ENCODE peak calls at places on chromosome 11, in ten cellular contexts. J is neuronal stem cell, Q is right lobe of liver, Y is SK-N-SH, D is adrenal gland, L is endodermal cell, B is hepatocyte, H is PC-9, V is right cardiac atrium, O is heart right ventricle. F is an unnamed sample.

GRCh38 chr11:133269272-133269671 is 263.0 kb downstream of the OPCML start:
- DNase-seq in J (no peak), Q (no peak), Y (no peak), D (no peak), L (no peak), B (no peak), H (no peak), V (no peak), O (no peak), F (no peak)

GRCh38 chr11:13663631-13664071 is 4.8 kb upstream of the FAR1 start:
- DNase-seq in J (no peak), Q (no peak), Y (no peak), D (no peak), L (no peak), B (peak; percentile 33), H (no peak), V (no peak), O (no peak), F (no peak)

GRCh38 chr11:69342588-69343330 is 48.8 kb downstream of the MYEOV start:
- DNase-seq in J (no peak), Q (peak; percentile 24), Y (no peak), D (peak; percentile 8), L (peak; percentile 38), B (no peak), H (no peak), V (no peak), O (no peak), F (no peak)

GRCh38 chr11:86207413-86207812 is 37.1 kb upstream of the EED start:
- DNase-seq in J (no peak), Q (no peak), Y (no peak), D (no peak), L (no peak), B (no peak), H (no peak), V (no peak), O (no peak), F (no peak)

GRCh38 chr11:83156996-83157754 is at the start of gene PCF11:
- DNase-seq in J (no peak), Q (no peak), Y (no peak), D (no peak), L (no peak), B (no peak), H (peak; percentile 16), V (no peak), O (no peak), F (peak; percentile 99)

GRCh38 chr11:118396097-118396501 is 5.3 kb upstream of the ATP5MG start:
- DNase-seq in J (no peak), Q (no peak), Y (no peak), D (no peak), L (no peak), B (no peak), H (no peak), V (no peak), O (no peak), F (no peak)

GRCh38 chr11:6251120-6251733 is 8.4 kb upstream of the CCKBR start:
- DNase-seq in J (peak; percentile 68), Q (no peak), Y (peak; percentile 79), D (peak; percentile 67), L (peak; percentile 97), B (peak; percentile 84), H (peak; percentile 33), V (peak; percentile 81), O (peak; percentile 66), F (peak; percentile 53)

GRCh38 chr11:59417023-59417422 is 9.2 kb downstream of the OR5A2 start:
- DNase-seq in J (no peak), Q (no peak), Y (no peak), D (no peak), L (no peak), B (no peak), H (no peak), V (no peak), O (no peak), F (no peak)

GRCh38 chr11:65636810-65637557 is 917 bp upstream of the SIPA1 start:
- DNase-seq in J (no peak), Q (no peak), Y (no peak), D (no peak), L (no peak), B (no peak), H (no peak), V (no peak), O (no peak), F (no peak)
- H3K4me1 ChIP-seq in J (peaks cover 16% of the 10 kb centered on the region), Q (peaks cover 14% of the 10 kb centered on the region), Y (peaks cover 5% of the 10 kb centered on the region), D (peaks cover 48% of the 10 kb centered on the region), L (no peaks in the 10 kb centered on the region), B (no peaks in the 10 kb centered on the region), H (peaks cover 17% of the 10 kb centered on the region), V (peaks cover 2% of the 10 kb centered on the region), O (peaks cover 50% of the 10 kb centered on the region), F (peaks cover 57% of the 10 kb centered on the region)

GRCh38 chr11:11366793-11367192 is 13.7 kb upstream of the CSNK2A3 start:
- DNase-seq in J (no peak), Q (no peak), Y (no peak), D (no peak), L (no peak), B (no peak), H (no peak), V (no peak), O (no peak), F (no peak)
- H3K4me3 ChIP-seq in J (no peak overlapping the region), Q (no peak overlapping the region), Y (no peak overlapping the region), D (no peak overlapping the region), L (no peak overlapping the region), B (no peak overlapping the region), H (no peak overlapping the region), V (no peak overlapping the region), O (no peak overlapping the region), F (no peak overlapping the region)

GRCh38 chr11:34266090-34266912 is 91.5 kb downstream of the ABTB2 start:
- DNase-seq in J (no peak), Q (no peak), Y (no peak), D (no peak), L (no peak), B (peak; percentile 72), H (peak; percentile 35), V (peak; percentile 78), O (peak; percentile 49), F (peak; percentile 42)

GRCh38 chr11:34269031-34269430 is 88.8 kb downstream of the ABTB2 start:
- DNase-seq in J (no peak), Q (no peak), Y (no peak), D (no peak), L (no peak), B (no peak), H (no peak), V (no peak), O (no peak), F (no peak)

GRCh38 chr11:34264266-34265110 is 93.3 kb downstream of the ABTB2 start:
- DNase-seq in J (no peak), Q (no peak), Y (no peak), D (no peak), L (no peak), B (no peak), H (no peak), V (no peak), O (no peak), F (no peak)

GRCh38 chr11:34267440-34267839 is 90.4 kb downstream of the ABTB2 start:
- DNase-seq in J (no peak), Q (no peak), Y (no peak), D (no peak), L (no peak), B (no peak), H (no peak), V (no peak), O (no peak), F (no peak)

DNA sequence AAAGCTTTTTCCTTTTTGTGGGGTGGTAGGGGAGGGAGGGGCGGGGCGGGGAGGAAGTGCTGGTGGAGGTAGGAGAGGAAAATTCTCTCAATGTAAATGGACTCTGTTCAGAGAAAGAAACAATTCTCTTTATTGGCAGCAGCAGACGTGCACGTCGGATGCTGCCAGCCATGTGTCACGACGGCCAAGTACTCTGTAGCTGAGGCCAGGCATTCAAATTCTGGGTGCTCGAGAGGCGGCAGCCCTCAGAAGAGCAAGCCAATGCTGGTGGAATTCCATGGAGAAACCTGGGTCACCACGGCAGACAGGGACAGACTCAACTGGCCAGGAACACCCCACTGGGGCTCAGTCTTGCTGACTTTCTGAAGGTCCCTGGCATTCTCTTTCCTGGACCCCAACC is 90.8 kb downstream of the ABTB2 start:
- DNase-seq in J (no peak), Q (no peak), Y (no peak), D (no peak), L (no peak), B (peak; percentile 39), H (no peak), V (peak; percentile 76), O (no peak), F (peak; percentile 33)
- H3K9me3 ChIP-seq in J (no peaks in the 10 kb centered on the region), Q (no peaks in the 10 kb centered on the region), Y (no peaks in the 10 kb centered on the region), D (no peaks in the 10 kb centered on the region), L (no peaks in the 10 kb centered on the region), B (no peaks in the 10 kb centered on the region), H (no peaks in the 10 kb centered on the region), V (no peaks in the 10 kb centered on the region), O (no peaks in the 10 kb centered on the region), F (no peaks in the 10 kb centered on the region)

DNA sequence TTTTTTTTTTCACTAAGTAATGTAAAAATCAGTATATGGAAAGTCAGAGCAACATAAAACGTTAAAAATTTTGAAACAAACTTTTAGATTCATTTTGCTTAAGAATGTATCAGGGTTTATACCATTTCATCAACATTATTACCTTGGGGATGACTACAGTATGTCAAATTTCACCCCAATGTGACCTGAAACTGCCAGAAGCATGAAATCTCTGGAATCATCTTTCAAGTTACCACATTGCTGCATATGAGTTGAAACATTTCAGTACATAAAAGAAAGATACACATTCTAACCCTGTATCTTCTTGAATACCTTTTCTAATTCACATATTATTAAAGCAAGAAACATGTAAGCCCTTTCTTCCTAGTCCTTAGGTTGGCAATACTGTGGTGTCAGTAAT is 32.8 kb downstream of the MAML2 start:
- DNase-seq in J (no peak), Q (no peak), Y (no peak), D (no peak), L (no peak), B (no peak), H (no peak), V (no peak), O (no peak), F (no peak)
- H3K4me1 ChIP-seq in J (peaks cover 29% of the 10 kb centered on the region), Q (no peaks in the 10 kb centered on the region), Y (peaks cover 79% of the 10 kb centered on the region), D (peaks cover 43% of the 10 kb centered on the region), L (peaks cover 19% of the 10 kb centered on the region), B (peaks cover 48% of the 10 kb centered on the region), H (peaks cover 99% of the 10 kb centered on the region), V (peaks cover 13% of the 10 kb centered on the region), O (peaks cover 82% of the 10 kb centered on the region), F (peaks cover 88% of the 10 kb centered on the region)